ENCODE peak calls at places on chromosomes 5 and 9, in ten cellular contexts. One of them, this sample, is unnamed.

GRCh38 chr9:78982849-78983248 is 588.9 kb upstream of the TLE4 start:
- DNase-seq in colonic mucosa: no peak
- DNase-seq in left ventricle myocardium inferior: no peak
- DNase-seq in heart right ventricle: no peak
- DNase-seq in WERI-Rb-1: no peak
- DNase-seq in upper lobe of left lung: no peak
- DNase-seq in fibroblast of villous mesenchyme: no peak
- DNase-seq in cardiac fibroblast: peak; percentile 72
- DNase-seq in foreskin fibroblast: peak; percentile 41
- DNase-seq in PC-9: peak; percentile 17
- DNase-seq in this sample: no peak

GRCh38 chr5:54541823-54542783 is 24.5 kb downstream of the SNX18 start:
- DNase-seq in fibroblast of villous mesenchyme: no peak
- DNase-seq in heart right ventricle: no peak
- DNase-seq in WERI-Rb-1: no peak
- DNase-seq in foreskin fibroblast: no peak
- DNase-seq in PC-9: no peak
- DNase-seq in colonic mucosa: no peak
- DNase-seq in upper lobe of left lung: no peak
- DNase-seq in cardiac fibroblast: no peak
- DNase-seq in left ventricle myocardium inferior: no peak
- DNase-seq in this sample: no peak

GRCh38 chr5:35209862-35210261 is 20.4 kb downstream of the PRLR start:
- DNase-seq in fibroblast of villous mesenchyme: no peak
- DNase-seq in upper lobe of left lung: no peak
- DNase-seq in heart right ventricle: no peak
- DNase-seq in PC-9: no peak
- DNase-seq in WERI-Rb-1: no peak
- DNase-seq in colonic mucosa: no peak
- DNase-seq in left ventricle myocardium inferior: no peak
- DNase-seq in cardiac fibroblast: no peak
- DNase-seq in foreskin fibroblast: no peak
- DNase-seq in this sample: no peak

GRCh38 chr5:176744584-176744965 is 65.8 kb upstream of the UNC5A start:
- DNase-seq in WERI-Rb-1: no peak
- DNase-seq in heart right ventricle: no peak
- DNase-seq in left ventricle myocardium inferior: no peak
- DNase-seq in colonic mucosa: peak; percentile 9
- DNase-seq in cardiac fibroblast: peak; percentile 10
- DNase-seq in upper lobe of left lung: peak; percentile 3
- DNase-seq in foreskin fibroblast: no peak
- DNase-seq in fibroblast of villous mesenchyme: no peak
- DNase-seq in PC-9: no peak
- DNase-seq in this sample: no peak

GRCh38 chr9:93380410-93381060 is 71.0 kb upstream of the FAM120A start:
- DNase-seq in PC-9: no peak
- DNase-seq in foreskin fibroblast: no peak
- DNase-seq in heart right ventricle: no peak
- DNase-seq in left ventricle myocardium inferior: no peak
- DNase-seq in cardiac fibroblast: no peak
- DNase-seq in upper lobe of left lung: no peak
- DNase-seq in fibroblast of villous mesenchyme: peak; percentile 4
- DNase-seq in colonic mucosa: no peak
- DNase-seq in WERI-Rb-1: no peak
- DNase-seq in this sample: no peak

GRCh38 chr5:73286891-73287290 is 113.9 kb downstream of the TMEM174 start:
- DNase-seq in fibroblast of villous mesenchyme: no peak
- DNase-seq in left ventricle myocardium inferior: no peak
- DNase-seq in WERI-Rb-1: no peak
- DNase-seq in cardiac fibroblast: peak; percentile 47
- DNase-seq in heart right ventricle: no peak
- DNase-seq in upper lobe of left lung: no peak
- DNase-seq in colonic mucosa: no peak
- DNase-seq in foreskin fibroblast: no peak
- DNase-seq in PC-9: no peak
- DNase-seq in this sample: no peak

GRCh38 chr9:133333011-133333410 is 3.0 kb downstream of the SURF6 start:
- DNase-seq in cardiac fibroblast: no peak
- DNase-seq in colonic mucosa: no peak
- DNase-seq in heart right ventricle: no peak
- DNase-seq in upper lobe of left lung: no peak
- DNase-seq in foreskin fibroblast: no peak
- DNase-seq in left ventricle myocardium inferior: no peak
- DNase-seq in PC-9: no peak
- DNase-seq in fibroblast of villous mesenchyme: no peak
- DNase-seq in WERI-Rb-1: no peak
- DNase-seq in this sample: no peak

GRCh38 chr5:65721050-65721774 is 697 bp downstream of the SGTB start:
- DNase-seq in upper lobe of left lung: peak; percentile 40
- DNase-seq in PC-9: peak; percentile 20
- DNase-seq in colonic mucosa: peak; percentile 69
- DNase-seq in WERI-Rb-1: peak; percentile 40
- DNase-seq in foreskin fibroblast: peak; percentile 90
- DNase-seq in fibroblast of villous mesenchyme: peak; percentile 79
- DNase-seq in left ventricle myocardium inferior: peak; percentile 69
- DNase-seq in cardiac fibroblast: peak; percentile 61
- DNase-seq in heart right ventricle: peak; percentile 64
- DNase-seq in this sample: peak; percentile 14

GRCh38 chr5:181059297-181060230 is 19.5 kb downstream of the BTNL9 start:
- DNase-seq in WERI-Rb-1: no peak
- DNase-seq in PC-9: no peak
- DNase-seq in cardiac fibroblast: no peak
- DNase-seq in heart right ventricle: no peak
- DNase-seq in colonic mucosa: no peak
- DNase-seq in foreskin fibroblast: no peak
- DNase-seq in upper lobe of left lung: no peak
- DNase-seq in left ventricle myocardium inferior: no peak
- DNase-seq in fibroblast of villous mesenchyme: no peak
- DNase-seq in this sample: no peak

GRCh38 chr5:143033535-143034260 is 263.5 kb downstream of the ARHGAP26 start:
- DNase-seq in colonic mucosa: no peak
- DNase-seq in left ventricle myocardium inferior: no peak
- DNase-seq in fibroblast of villous mesenchyme: peak; percentile 88
- DNase-seq in WERI-Rb-1: no peak
- DNase-seq in foreskin fibroblast: peak; percentile 83
- DNase-seq in PC-9: no peak
- DNase-seq in heart right ventricle: no peak
- DNase-seq in upper lobe of left lung: no peak
- DNase-seq in cardiac fibroblast: peak; percentile 92
- DNase-seq in this sample: no peak

GRCh38 chr9:130629443-130630090 is 34.8 kb upstream of the PRDM12 start:
- DNase-seq in foreskin fibroblast: no peak
- DNase-seq in WERI-Rb-1: no peak
- DNase-seq in PC-9: no peak
- DNase-seq in colonic mucosa: no peak
- DNase-seq in left ventricle myocardium inferior: no peak
- DNase-seq in upper lobe of left lung: no peak
- DNase-seq in cardiac fibroblast: no peak
- DNase-seq in fibroblast of villous mesenchyme: no peak
- DNase-seq in heart right ventricle: no peak
- DNase-seq in this sample: no peak

GRCh38 chr9:33012328-33013068 is 11.1 kb upstream of the APTX start:
- DNase-seq in WERI-Rb-1: no peak
- DNase-seq in fibroblast of villous mesenchyme: no peak
- DNase-seq in heart right ventricle: no peak
- DNase-seq in foreskin fibroblast: no peak
- DNase-seq in PC-9: no peak
- DNase-seq in cardiac fibroblast: no peak
- DNase-seq in upper lobe of left lung: no peak
- DNase-seq in left ventricle myocardium inferior: no peak
- DNase-seq in colonic mucosa: no peak
- DNase-seq in this sample: no peak

GRCh38 chr9:33011857-33012256 is 10.4 kb upstream of the APTX start:
- DNase-seq in cardiac fibroblast: no peak
- DNase-seq in WERI-Rb-1: no peak
- DNase-seq in left ventricle myocardium inferior: no peak
- DNase-seq in colonic mucosa: no peak
- DNase-seq in heart right ventricle: no peak
- DNase-seq in fibroblast of villous mesenchyme: no peak
- DNase-seq in PC-9: no peak
- DNase-seq in foreskin fibroblast: no peak
- DNase-seq in upper lobe of left lung: no peak
- DNase-seq in this sample: no peak

GRCh38 chr9:33017283-33018041 is 7.6 kb upstream of the DNAJA1 start:
- DNase-seq in fibroblast of villous mesenchyme: no peak
- DNase-seq in PC-9: no peak
- DNase-seq in colonic mucosa: no peak
- DNase-seq in WERI-Rb-1: no peak
- DNase-seq in foreskin fibroblast: no peak
- DNase-seq in cardiac fibroblast: no peak
- DNase-seq in heart right ventricle: no peak
- DNase-seq in left ventricle myocardium inferior: no peak
- DNase-seq in upper lobe of left lung: no peak
- DNase-seq in this sample: no peak

GRCh38 chr9:33014665-33015014 is 10.4 kb upstream of the DNAJA1 start:
- DNase-seq in cardiac fibroblast: no peak
- DNase-seq in upper lobe of left lung: no peak
- DNase-seq in colonic mucosa: no peak
- DNase-seq in fibroblast of villous mesenchyme: no peak
- DNase-seq in heart right ventricle: no peak
- DNase-seq in left ventricle myocardium inferior: no peak
- DNase-seq in WERI-Rb-1: no peak
- DNase-seq in PC-9: no peak
- DNase-seq in foreskin fibroblast: no peak
- DNase-seq in this sample: no peak

DNA sequence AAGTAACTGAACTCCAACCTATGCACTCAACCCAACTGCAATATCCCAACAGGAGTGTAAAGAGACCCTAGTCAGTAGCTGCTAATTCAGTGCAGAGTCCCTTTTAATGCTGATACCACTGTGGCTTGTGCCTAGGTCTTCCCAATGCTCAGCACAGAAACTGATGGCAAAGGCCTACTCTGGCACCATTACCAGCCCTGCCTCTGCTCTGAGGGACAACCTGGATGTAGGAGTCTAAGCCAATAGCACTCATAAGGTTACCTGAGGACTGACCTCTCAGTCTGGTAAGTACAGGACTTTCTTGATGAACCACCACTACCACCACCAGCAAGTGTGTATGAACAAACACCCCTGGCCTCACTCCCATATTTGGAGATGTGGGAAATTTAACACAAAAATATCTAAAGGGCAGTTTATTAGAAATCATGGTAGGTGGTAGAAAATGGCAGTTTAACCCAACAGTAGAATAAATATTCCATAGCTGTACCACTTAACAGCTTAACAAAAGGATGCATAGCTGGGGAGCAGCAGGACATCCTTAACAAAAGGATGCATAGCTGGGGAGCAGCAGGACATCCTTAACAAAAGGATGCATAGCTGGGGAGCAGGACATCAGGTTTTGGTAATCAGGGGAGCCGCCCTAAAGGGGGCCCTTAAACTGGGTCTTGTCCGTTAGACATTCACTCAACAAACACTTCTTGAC is 11.0 kb upstream of the DNAJA1 start:
- DNase-seq in WERI-Rb-1: no peak
- DNase-seq in upper lobe of left lung: no peak
- DNase-seq in foreskin fibroblast: no peak
- DNase-seq in colonic mucosa: no peak
- DNase-seq in left ventricle myocardium inferior: no peak
- DNase-seq in fibroblast of villous mesenchyme: no peak
- DNase-seq in PC-9: no peak
- DNase-seq in cardiac fibroblast: no peak
- DNase-seq in heart right ventricle: no peak
- DNase-seq in this sample: no peak
- TF ChIP-seq CTCF in WERI-Rb-1: no peak
- TF ChIP-seq CTCF in upper lobe of left lung: no peak
- TF ChIP-seq CTCF in foreskin fibroblast: no peak
- TF ChIP-seq CTCF in colonic mucosa: no peak
- TF ChIP-seq CTCF in left ventricle myocardium inferior: no peak
- TF ChIP-seq CTCF in fibroblast of villous mesenchyme: no peak
- TF ChIP-seq CTCF in PC-9: no peak
- TF ChIP-seq CTCF in cardiac fibroblast: no peak
- TF ChIP-seq CTCF in heart right ventricle: no peak
- TF ChIP-seq CTCF in this sample: no peak

GRCh38 chr5:31750215-31750614 is 111.3 kb downstream of the PDZD2 start:
- DNase-seq in fibroblast of villous mesenchyme: no peak
- DNase-seq in colonic mucosa: no peak
- DNase-seq in heart right ventricle: no peak
- DNase-seq in upper lobe of left lung: no peak
- DNase-seq in foreskin fibroblast: no peak
- DNase-seq in WERI-Rb-1: no peak
- DNase-seq in PC-9: no peak
- DNase-seq in left ventricle myocardium inferior: no peak
- DNase-seq in cardiac fibroblast: no peak
- DNase-seq in this sample: no peak
- H3K4me3 ChIP-seq in fibroblast of villous mesenchyme: no peak overlapping the region
- H3K4me3 ChIP-seq in colonic mucosa: no peak overlapping the region
- H3K4me3 ChIP-seq in heart right ventricle: no peak overlapping the region
- H3K4me3 ChIP-seq in upper lobe of left lung: no peak overlapping the region
- H3K4me3 ChIP-seq in foreskin fibroblast: no peak overlapping the region
- H3K4me3 ChIP-seq in WERI-Rb-1: no peak overlapping the region
- H3K4me3 ChIP-seq in PC-9: no peak overlapping the region
- H3K4me3 ChIP-seq in left ventricle myocardium inferior: no peak overlapping the region
- H3K4me3 ChIP-seq in cardiac fibroblast: no peak overlapping the region
- H3K4me3 ChIP-seq in this sample: no peak overlapping the region

DNA sequence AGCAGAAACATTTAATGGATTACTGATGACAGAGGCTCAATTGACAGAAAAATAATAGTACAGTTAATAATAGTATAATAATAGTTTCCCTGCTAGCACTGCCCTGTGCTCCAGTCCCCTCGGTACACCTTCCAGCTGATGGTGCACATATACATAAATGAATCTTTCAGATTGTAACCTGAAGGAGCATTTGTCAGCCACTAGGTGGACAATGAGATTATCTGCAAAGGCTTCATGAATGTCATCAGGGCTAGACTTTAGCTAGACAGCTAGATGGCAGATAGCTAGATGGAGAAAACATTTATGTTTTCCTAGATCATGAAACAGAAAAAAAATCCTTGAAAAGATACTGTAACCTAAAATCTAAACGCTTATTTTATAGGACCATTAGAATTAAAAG is 304.4 kb upstream of the SMC2 start:
- DNase-seq in foreskin fibroblast: no peak
- DNase-seq in fibroblast of villous mesenchyme: peak; percentile 14
- DNase-seq in cardiac fibroblast: peak; percentile 45
- DNase-seq in heart right ventricle: no peak
- DNase-seq in PC-9: no peak
- DNase-seq in upper lobe of left lung: no peak
- DNase-seq in colonic mucosa: no peak
- DNase-seq in WERI-Rb-1: no peak
- DNase-seq in left ventricle myocardium inferior: no peak
- DNase-seq in this sample: no peak
- TF ChIP-seq CTCF in foreskin fibroblast: peak; percentile 39
- TF ChIP-seq CTCF in fibroblast of villous mesenchyme: peak; percentile 49
- TF ChIP-seq CTCF in cardiac fibroblast: peak; percentile 47
- TF ChIP-seq CTCF in heart right ventricle: no peak
- TF ChIP-seq CTCF in PC-9: peak; percentile 64
- TF ChIP-seq CTCF in upper lobe of left lung: no peak
- TF ChIP-seq CTCF in colonic mucosa: peak; percentile 35
- TF ChIP-seq CTCF in WERI-Rb-1: peak; percentile 55
- TF ChIP-seq CTCF in left ventricle myocardium inferior: peak; percentile 44
- TF ChIP-seq CTCF in this sample: no peak

DNA sequence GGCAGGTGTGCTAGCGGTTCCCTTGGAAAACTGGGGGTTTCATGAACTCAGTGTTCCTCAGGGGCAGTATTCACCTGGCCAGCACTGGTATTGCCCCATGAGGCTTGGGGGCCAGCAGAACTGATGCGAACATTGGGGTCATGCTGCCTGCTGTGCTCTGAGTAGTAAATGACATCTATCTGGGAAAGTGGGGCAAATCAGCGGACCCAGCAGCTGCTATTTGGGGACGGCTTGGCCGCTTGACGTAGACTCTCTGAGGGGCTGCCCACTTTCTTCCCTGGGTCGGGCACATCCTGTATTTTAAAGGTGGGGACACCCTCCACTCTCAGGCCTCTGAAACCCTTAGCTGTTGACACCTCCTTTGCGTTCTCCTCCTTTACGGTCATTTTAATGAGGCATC is 56.5 kb upstream of the ZFR start:
- DNase-seq in foreskin fibroblast: no peak
- DNase-seq in WERI-Rb-1: no peak
- DNase-seq in heart right ventricle: no peak
- DNase-seq in fibroblast of villous mesenchyme: no peak
- DNase-seq in colonic mucosa: no peak
- DNase-seq in upper lobe of left lung: no peak
- DNase-seq in cardiac fibroblast: no peak
- DNase-seq in left ventricle myocardium inferior: no peak
- DNase-seq in PC-9: no peak
- DNase-seq in this sample: no peak
- H3K4me3 ChIP-seq in foreskin fibroblast: no peak overlapping the region
- H3K4me3 ChIP-seq in WERI-Rb-1: no peak overlapping the region
- H3K4me3 ChIP-seq in heart right ventricle: no peak overlapping the region
- H3K4me3 ChIP-seq in fibroblast of villous mesenchyme: no peak overlapping the region
- H3K4me3 ChIP-seq in colonic mucosa: no peak overlapping the region
- H3K4me3 ChIP-seq in upper lobe of left lung: no peak overlapping the region
- H3K4me3 ChIP-seq in cardiac fibroblast: no peak overlapping the region
- H3K4me3 ChIP-seq in left ventricle myocardium inferior: no peak overlapping the region
- H3K4me3 ChIP-seq in PC-9: no peak overlapping the region
- H3K4me3 ChIP-seq in this sample: no peak overlapping the region

This sample was measured in CD8-positive, alpha-beta T cell.